ENCODE peak calls at places on chromosomes 4 and X, in ten cellular contexts. Z, S, L, X, H, R, U, M, I and T are unnamed samples.

GRCh38 chrX:132488819-132489255 is at the start of gene MBNL3:
- DNase-seq in Z (no peak), S (peak; percentile 5), L (no peak), X (peak; percentile 78), H (peak; percentile 61), R (peak; percentile 78), U (peak; percentile 68), M (peak; percentile 52), I (peak; percentile 73), T (peak; percentile 43)

GRCh38 chr4:15766821-15767220 is 11.3 kb upstream of the CD38 start:
- DNase-seq in Z (no peak), S (no peak), L (no peak), X (no peak), H (no peak), R (no peak), U (no peak), M (no peak), I (no peak), T (no peak)

GRCh38 chrX:7294483-7294882 is 146.5 kb upstream of the PUDP start:
- DNase-seq in Z (no peak), S (peak; percentile 27), L (no peak), X (no peak), H (no peak), R (no peak), U (no peak), M (no peak), I (no peak), T (no peak)

GRCh38 chrX:132532955-132533354 is 44.1 kb upstream of the MBNL3 start:
- DNase-seq in Z (no peak), S (peak; percentile 11), L (no peak), X (no peak), H (no peak), R (no peak), U (no peak), M (no peak), I (no peak), T (no peak)

GRCh38 chr4:24105183-24106039 is 215.6 kb upstream of the PPARGC1A start:
- DNase-seq in Z (no peak), S (peak; percentile 99), L (no peak), X (no peak), H (no peak), R (no peak), U (no peak), M (no peak), I (no peak), T (no peak)

GRCh38 chrX:20595928-20596550 is 329.3 kb upstream of the RPS6KA3 start:
- DNase-seq in Z (no peak), S (no peak), L (no peak), X (no peak), H (no peak), R (no peak), U (no peak), M (no peak), I (no peak), T (no peak)

GRCh38 chr4:27289704-27290103 is 429.1 kb downstream of the STIM2 start:
- DNase-seq in Z (no peak), S (no peak), L (no peak), X (no peak), H (no peak), R (no peak), U (no peak), M (no peak), I (no peak), T (no peak)

GRCh38 chr4:113003841-113004240 is 45.6 kb upstream of the ANK2 start:
- DNase-seq in Z (no peak), S (no peak), L (no peak), X (no peak), H (no peak), R (no peak), U (no peak), M (no peak), I (no peak), T (no peak)

GRCh38 chr4:126899382-126899801 is 733.4 kb upstream of the INTU start:
- DNase-seq in Z (no peak), S (peak; percentile 94), L (peak; percentile 32), X (no peak), H (no peak), R (no peak), U (no peak), M (no peak), I (no peak), T (no peak)

GRCh38 chr4:189202869-189203271 is 737.8 kb upstream of the FRG1 start:
- DNase-seq in Z (no peak), S (peak; percentile 89), L (no peak), X (no peak), H (no peak), R (no peak), U (no peak), M (no peak), I (no peak), T (no peak)

GRCh38 chr4:153447175-153447887 is 18.8 kb upstream of the TMEM131L start:
- DNase-seq in Z (no peak), S (peak; percentile 83), L (no peak), X (no peak), H (no peak), R (no peak), U (no peak), M (no peak), I (no peak), T (no peak)

GRCh38 chr4:1763550-1764080 is 29.5 kb upstream of the FGFR3 start:
- DNase-seq in Z (no peak), S (peak; percentile 22), L (no peak), X (no peak), H (no peak), R (no peak), U (no peak), M (peak; percentile 39), I (peak; percentile 39), T (no peak)

GRCh38 chr4:125547842-125548241 is 233.1 kb downstream of the FAT4 start:
- DNase-seq in Z (no peak), S (peak; percentile 59), L (no peak), X (no peak), H (no peak), R (no peak), U (no peak), M (no peak), I (no peak), T (no peak)
- H3K4me3 ChIP-seq in Z (no peak overlapping the region), S (no peak overlapping the region), L (no peak overlapping the region), X (no peak overlapping the region), H (no peak overlapping the region), R (no peak overlapping the region), U (no peak overlapping the region), M (no peak overlapping the region), I (no peak overlapping the region), T (no peak overlapping the region)

DNA sequence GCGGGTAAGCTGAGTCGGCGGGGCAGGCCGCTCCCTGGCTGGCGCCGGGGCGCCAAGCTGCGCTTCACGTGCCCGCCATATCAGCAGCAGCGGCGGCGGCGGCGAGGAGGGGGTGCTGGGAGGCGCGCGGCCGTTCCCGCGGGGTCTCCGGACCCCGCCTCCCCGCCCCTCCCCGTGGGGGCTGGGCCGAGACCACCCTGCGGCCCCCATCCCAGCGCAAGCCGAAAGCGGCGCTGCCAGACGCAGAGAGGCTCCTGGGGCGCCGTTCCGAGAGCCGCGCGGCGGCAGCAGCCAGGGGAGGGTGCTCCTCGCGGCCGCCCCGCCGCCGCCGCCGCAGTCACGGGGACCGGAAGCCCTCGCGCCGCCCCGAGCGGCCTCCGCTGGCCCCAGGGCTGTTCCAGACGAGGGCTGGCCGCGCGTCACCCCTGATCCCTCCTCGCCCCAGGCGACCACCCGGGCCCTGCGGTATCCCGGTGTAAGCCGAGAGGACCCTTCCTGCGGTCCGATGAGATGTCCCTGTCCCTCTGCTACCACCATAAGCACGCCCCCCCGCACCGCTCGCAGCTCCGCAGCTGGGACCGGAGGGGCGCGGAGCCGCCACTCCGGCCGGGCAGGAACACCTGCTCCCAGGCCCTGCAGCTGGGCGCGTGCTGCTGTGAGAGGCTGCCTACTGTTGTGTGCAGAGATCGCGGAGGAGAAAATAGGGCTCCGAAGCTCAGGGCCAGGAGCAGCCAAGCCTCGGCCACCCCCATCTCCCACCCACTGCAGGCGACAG is 7.4 kb upstream of the BCOR start:
- DNase-seq in Z (no peak), S (no peak), L (no peak), X (peak; percentile 78), H (peak; percentile 49), R (no peak), U (peak; percentile 75), M (peak; percentile 64), I (peak; percentile 69), T (no peak)
- H3K4me1 ChIP-seq in Z (peaks cover 32% of the 10 kb centered on the region), S (peaks cover 8% of the 10 kb centered on the region), L (peaks cover 59% of the 10 kb centered on the region), X (peaks cover 25% of the 10 kb centered on the region), H (peaks cover 20% of the 10 kb centered on the region), R (peaks cover 38% of the 10 kb centered on the region), U (peaks cover 23% of the 10 kb centered on the region), M (peaks cover 3% of the 10 kb centered on the region), I (peaks cover 44% of the 10 kb centered on the region), T (peaks cover 26% of the 10 kb centered on the region)

DNA sequence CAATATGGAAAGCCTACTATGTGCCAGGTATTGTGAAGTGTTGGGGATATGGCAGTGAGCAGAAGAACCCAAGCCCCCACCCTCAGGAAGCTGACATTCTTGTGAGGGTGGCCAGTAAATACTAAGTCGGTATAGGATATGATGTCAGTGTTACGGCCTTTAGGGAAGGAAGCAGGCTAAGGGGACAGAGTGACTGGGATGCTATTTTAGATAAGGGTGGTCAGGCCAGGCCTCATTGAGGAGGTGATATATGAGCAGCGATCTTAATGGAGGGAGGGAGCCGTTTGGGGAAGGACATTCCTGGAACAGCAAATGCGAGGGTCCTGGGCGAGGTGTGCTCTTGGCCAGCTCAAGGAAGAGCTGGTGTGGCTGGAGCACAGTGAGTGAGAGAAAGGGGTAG is 2.0 kb downstream of the ATP6AP1 start:
- DNase-seq in Z (no peak), S (no peak), L (no peak), X (no peak), H (no peak), R (no peak), U (no peak), M (no peak), I (no peak), T (no peak)
- H3K4me3 ChIP-seq in Z (no peak overlapping the region), S (no peak overlapping the region), L (no peak overlapping the region), X (no peak overlapping the region), H (no peak overlapping the region), R (no peak overlapping the region), U (no peak overlapping the region), M (no peak overlapping the region), I (no peak overlapping the region), T (no peak overlapping the region)

GRCh38 chr4:95361696-95361965 is 187.1 kb downstream of the UNC5C start:
- DNase-seq in Z (no peak), S (no peak), L (no peak), X (no peak), H (no peak), R (no peak), U (no peak), M (no peak), I (no peak), T (no peak)

GRCh38 chr4:95362906-95363578 is 185.7 kb downstream of the UNC5C start:
- DNase-seq in Z (no peak), S (peak; percentile 0), L (peak; percentile 32), X (no peak), H (no peak), R (no peak), U (no peak), M (peak; percentile 48), I (peak; percentile 49), T (no peak)

GRCh38 chr4:95360911-95361695 is 187.7 kb downstream of the UNC5C start:
- DNase-seq in Z (no peak), S (no peak), L (no peak), X (no peak), H (no peak), R (no peak), U (no peak), M (no peak), I (no peak), T (no peak)

GRCh38 chr4:95363579-95363965 is 185.2 kb downstream of the UNC5C start:
- DNase-seq in Z (no peak), S (no peak), L (no peak), X (no peak), H (no peak), R (no peak), U (no peak), M (no peak), I (peak; percentile 3), T (no peak)

GRCh38 chr4:95362066-95362465 is 186.7 kb downstream of the UNC5C start:
- DNase-seq in Z (no peak), S (no peak), L (no peak), X (no peak), H (no peak), R (no peak), U (no peak), M (no peak), I (no peak), T (no peak)
- H3K4me1 ChIP-seq in Z (peaks cover 11% of the 10 kb centered on the region), S (no peaks in the 10 kb centered on the region), L (peaks cover 11% of the 10 kb centered on the region), X (no peaks in the 10 kb centered on the region), H (no peaks in the 10 kb centered on the region), R (no peaks in the 10 kb centered on the region), U (no peaks in the 10 kb centered on the region), M (no peaks in the 10 kb centered on the region), I (peaks cover 7% of the 10 kb centered on the region), T (no peaks in the 10 kb centered on the region)